ENCODE peak calls at places on chromosome 19, in six cellular contexts. K is Karpas-422, U is fibroblast of lung, Q is GM23248, R is neuronal stem cell, T is SK-N-SH. W is an unnamed sample. For H3K36me3 and H3K9me3, the result is how much of the 10 kb centered on the place peaks cover.

GRCh38 chr19:27777726-27778125 is 1435.2 kb downstream of the UQCRFS1 start:
- DNase-seq in K (no peak), U (no peak), Q (no peak), R (no peak), T (no peak), W (peak)

GRCh38 chr19:48501446-48501960 is 10.1 kb downstream of the LMTK3 start:
- DNase-seq in K (no peak), U (no peak), Q (no peak), R (no peak), T (no peak), W (no peak)

GRCh38 chr19:55482128-55482961 is 2.6 kb upstream of the NAT14 start:
- DNase-seq in K (no peak), U (no peak), Q (no peak), R (no peak), T (no peak), W (peak)

GRCh38 chr19:55488986-55489710 is 912 bp downstream of the SSC5D start:
- DNase-seq in K (no peak), U (peak), Q (no peak), R (no peak), T (peak), W (peak)

GRCh38 chr19:55066107-55066709 is 3.3 kb upstream of the RDH13 start:
- DNase-seq in K (peak), U (no peak), Q (peak), R (no peak), T (no peak), W (peak)

GRCh38 chr19:12723643-12724426 is at the start of gene TNPO2:
- DNase-seq in K (peak), U (peak), Q (peak), R (peak), T (peak), W (peak)

GRCh38 chr19:21462540-21462939 is 42.9 kb upstream of the ZNF429 start:
- DNase-seq in K (no peak), U (no peak), Q (no peak), R (no peak), T (no peak), W (no peak)

GRCh38 chr19:48735031-48735615 is 5.3 kb downstream of the RASIP1 start:
- DNase-seq in K (no peak), U (no peak), Q (peak), R (no peak), T (no peak), W (peak)

GRCh38 chr19:4575267-4575793 is 15.8 kb upstream of the SEMA6B start:
- DNase-seq in K (no peak), U (peak), Q (peak), R (no peak), T (peak), W (peak)

GRCh38 chr19:38650911-38651584 is 3.6 kb downstream of the ACTN4 start:
- DNase-seq in K (no peak), U (peak), Q (peak), R (no peak), T (no peak), W (no peak)

GRCh38 chr19:954672-955494 is 29.0 kb downstream of the ARID3A start:
- DNase-seq in K (peak), U (no peak), Q (no peak), R (no peak), T (no peak), W (peak)

GRCh38 chr19:41205995-41206394 is 13.0 kb downstream of the CYP2S1 start:
- DNase-seq in K (no peak), U (no peak), Q (peak), R (no peak), T (no peak), W (no peak)

GRCh38 chr19:10113592-10113963 is 2.1 kb downstream of the P2RY11 start:
- DNase-seq in K (peak), U (no peak), Q (peak), R (no peak), T (peak), W (no peak)

GRCh38 chr19:19404879-19405860 is at the start of gene GATAD2A:
- DNase-seq in K (peak), U (peak), Q (peak), R (peak), T (peak), W (peak)

GRCh38 chr19:54674021-54674617 is 11.3 kb downstream of the LILRB4 start:
- DNase-seq in K (peak), U (peak), Q (peak), R (no peak), T (peak), W (no peak)

GRCh38 chr19:6464070-6464873 is at the start of gene CRB3:
- DNase-seq in K (no peak), U (no peak), Q (no peak), R (no peak), T (no peak), W (peak)

GRCh38 chr19:11010041-11010440 is 49.2 kb downstream of the SMARCA4 start:
- DNase-seq in K (no peak), U (no peak), Q (no peak), R (no peak), T (no peak), W (no peak)

GRCh38 chr19:19083413-19084178 is 19.8 kb downstream of the SLC25A42 start:
- DNase-seq in K (no peak), U (no peak), Q (no peak), R (no peak), T (no peak), W (no peak)

GRCh38 chr19:3269972-3270667 is 45.7 kb downstream of the CELF5 start:
- DNase-seq in K (no peak), U (no peak), Q (no peak), R (no peak), T (peak), W (no peak)

GRCh38 chr19:14005381-14006084 is 587 bp downstream of the RFX1 start:
- DNase-seq in K (peak), U (peak), Q (peak), R (peak), T (peak), W (peak)

GRCh38 chr19:46626441-46626840 is 1.6 kb upstream of the PTGIR start:
- DNase-seq in K (no peak), U (no peak), Q (no peak), R (no peak), T (peak), W (no peak)

GRCh38 chr19:53424968-53425597 is 6.7 kb upstream of the ZNF761 start:
- DNase-seq in K (peak), U (peak), Q (peak), R (peak), T (peak), W (peak)

GRCh38 chr19:43759515-43759914 is 4.8 kb upstream of the SMG9 start:
- DNase-seq in K (peak), U (peak), Q (peak), R (no peak), T (no peak), W (peak)

GRCh38 chr19:2451138-2451537 is 5.6 kb downstream of the LMNB2 start:
- DNase-seq in K (no peak), U (no peak), Q (no peak), R (no peak), T (no peak), W (no peak)

GRCh38 chr19:33797821-33798633 is 1.4 kb downstream of the KCTD15 start:
- DNase-seq in K (no peak), U (peak), Q (peak), R (peak), T (peak), W (peak)

GRCh38 chr19:48745208-48745995 is 1.3 kb downstream of the IZUMO1 start:
- DNase-seq in K (peak), U (peak), Q (peak), R (no peak), T (peak), W (peak)

GRCh38 chr19:45069056-45069455 is 7.2 kb downstream of the ZNF296 start:
- DNase-seq in K (peak), U (no peak), Q (peak), R (no peak), T (peak), W (peak)

GRCh38 chr19:17105548-17105947 is 30.0 kb downstream of the MYO9B start:
- DNase-seq in K (peak), U (no peak), Q (no peak), R (no peak), T (no peak), W (no peak)

GRCh38 chr19:17104679-17105078 is 29.1 kb downstream of the MYO9B start:
- DNase-seq in K (no peak), U (no peak), Q (no peak), R (no peak), T (no peak), W (no peak)

GRCh38 chr19:17103177-17103576 is 27.6 kb downstream of the MYO9B start:
- DNase-seq in K (peak), U (peak), Q (peak), R (no peak), T (peak), W (peak)

GRCh38 chr19:17098326-17098725 is 22.7 kb downstream of the MYO9B start:
- DNase-seq in K (no peak), U (no peak), Q (no peak), R (no peak), T (no peak), W (no peak)

GRCh38 chr19:17101686-17102628 is 26.4 kb downstream of the MYO9B start:
- DNase-seq in K (no peak), U (no peak), Q (no peak), R (no peak), T (no peak), W (no peak)
- H3K36me3 ChIP-seq in K (under half), U (under half), Q (under half), R (half or more), T (under half), W (under half)

GRCh38 chr19:35710784-35711723 is 6.7 kb downstream of the ZBTB32 start:
- DNase-seq in K (no peak), U (no peak), Q (peak), R (no peak), T (no peak), W (no peak)
- H3K9ac ChIP-seq in K (no peak), U (no peak), Q (no peak), R (no peak), T (no peak), W (no peak)

GRCh38 chr19:36891768-36892357 is 24.2 kb downstream of the ZNF829 start:
- DNase-seq in K (no peak), U (no peak), Q (peak), R (no peak), T (no peak), W (no peak)

GRCh38 chr19:36898422-36898821 is 17.7 kb downstream of the ZNF829 start:
- DNase-seq in K (no peak), U (no peak), Q (no peak), R (no peak), T (no peak), W (no peak)

DNA sequence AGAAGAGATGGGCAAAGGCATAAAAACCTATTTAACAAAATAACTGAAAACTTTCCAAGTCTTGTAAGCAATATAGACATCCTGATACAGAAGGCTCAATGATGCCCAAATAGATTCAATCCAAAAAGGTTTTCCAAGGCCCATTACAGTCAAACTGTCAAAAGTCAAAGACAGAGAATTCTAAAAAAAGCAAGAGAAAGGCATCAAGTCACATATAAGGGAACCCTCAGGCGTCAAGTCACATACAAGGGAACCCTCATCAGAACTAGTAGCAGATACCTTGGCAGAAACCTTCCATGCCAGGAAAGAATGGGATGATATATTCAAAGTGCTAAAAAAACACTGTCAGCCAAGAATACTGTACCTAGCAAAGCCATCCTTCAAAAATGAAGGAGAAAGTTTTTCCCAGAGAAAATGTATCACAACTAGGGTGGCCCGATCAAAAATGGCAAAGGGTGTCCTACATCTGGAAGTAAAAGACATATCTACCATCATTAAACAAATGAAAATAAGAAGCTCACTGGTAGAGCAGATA is 21.2 kb downstream of the ZNF829 start:
- DNase-seq in K (no peak), U (no peak), Q (no peak), R (no peak), T (no peak), W (no peak)
- H3K9me3 ChIP-seq in K (half or more), U (under half), Q (under half), R (under half), T (half or more), W (half or more)

DNA sequence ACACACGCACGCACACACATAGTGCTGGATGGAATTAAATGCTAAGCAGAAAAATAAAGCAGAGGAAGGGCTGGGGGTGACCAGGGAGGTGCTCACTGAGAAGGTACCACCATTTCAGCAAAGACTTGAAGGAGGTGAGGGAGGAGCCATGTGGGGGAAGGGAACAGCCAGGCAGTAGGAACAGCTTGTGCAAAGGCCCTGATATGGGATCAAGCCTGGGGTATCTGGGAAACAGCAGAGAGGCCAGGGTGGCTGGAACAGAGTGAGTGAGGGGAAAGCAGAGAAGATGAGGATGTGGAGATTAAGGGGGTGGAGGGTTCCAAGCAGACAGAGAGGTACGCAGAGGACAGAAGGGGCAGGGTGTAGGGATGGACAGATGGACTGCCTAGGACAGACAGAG is 25.2 kb downstream of the NOTCH3 start:
- DNase-seq in K (no peak), U (no peak), Q (no peak), R (no peak), T (no peak), W (no peak)
- H3K36me3 ChIP-seq in K (under half), U (under half), Q (under half), R (half or more), T (under half), W (half or more)

DNA sequence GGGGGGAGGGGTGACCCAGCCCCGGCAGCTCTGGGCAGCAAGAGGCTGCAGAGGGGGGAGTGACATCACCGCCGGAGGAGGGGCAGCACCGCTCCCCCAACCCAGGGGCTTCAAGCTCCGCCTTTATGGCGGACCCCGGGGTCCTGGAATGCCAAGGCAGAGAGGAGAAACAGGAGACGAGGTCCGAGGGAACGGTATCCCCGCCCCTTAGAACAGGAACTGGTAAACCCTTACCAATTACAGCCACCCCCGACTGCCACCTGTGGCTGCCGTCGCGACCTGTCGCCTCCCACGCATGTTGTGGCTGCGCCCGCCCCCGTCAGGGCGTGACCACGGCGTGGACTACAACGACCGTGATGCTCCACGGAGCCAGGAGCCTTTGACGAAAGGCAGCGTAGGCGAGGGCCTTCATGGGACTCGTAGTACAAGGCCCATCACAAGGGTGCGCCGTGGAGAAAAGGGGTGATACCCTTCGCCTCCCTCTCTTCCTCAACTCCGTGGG is 4.1 kb upstream of the KCNC3 start:
- DNase-seq in K (peak), U (peak), Q (peak), R (peak), T (peak), W (peak)
- H3K9ac ChIP-seq in K (peak), U (no peak), Q (no peak), R (peak), T (peak), W (peak)

GRCh38 chr19:56566904-56567273 is 379 bp upstream of the ZNF470 start:
- DNase-seq in K (no peak), U (peak), Q (peak), R (no peak), T (peak), W (no peak)

GRCh38 chr19:56567274-56568120 is at the start of gene ZNF470:
- DNase-seq in K (no peak), U (peak), Q (peak), R (peak), T (peak), W (peak)

GRCh38 chr19:56562766-56563165 is 4.5 kb upstream of the ZNF470 start:
- DNase-seq in K (no peak), U (no peak), Q (no peak), R (no peak), T (no peak), W (no peak)
- H3K9me3 ChIP-seq in K (half or more), U (under half), Q (under half), R (under half), T (under half), W (half or more)

W was measured in endodermal cell.